ENCODE peak calls at places on chromosomes 4 and X, in four cellular contexts. One of them, this sample, is unnamed.

GRCh38 chrX:2264179-2265030 is 236.4 kb downstream of the DHRSX start:
- DNase-seq in fibroblast of lung: no peak
- DNase-seq in AG04450: no peak
- DNase-seq in thyroid gland: no peak
- DNase-seq in this sample: no peak

GRCh38 chr4:8185280-8185679 is 13.8 kb upstream of the SH3TC1 start:
- DNase-seq in fibroblast of lung: peak; percentile 51
- DNase-seq in AG04450: no peak
- DNase-seq in thyroid gland: no peak
- DNase-seq in this sample: peak; percentile 94

GRCh38 chrX:146278381-146278780 is 460.8 kb downstream of the SLITRK2 start:
- DNase-seq in fibroblast of lung: no peak
- DNase-seq in AG04450: no peak
- DNase-seq in thyroid gland: no peak
- DNase-seq in this sample: no peak

GRCh38 chr4:106481801-106482200 is 113.2 kb upstream of the GIMD1 start:
- DNase-seq in fibroblast of lung: no peak
- DNase-seq in AG04450: no peak
- DNase-seq in thyroid gland: no peak
- DNase-seq in this sample: no peak

GRCh38 chr4:156820931-156821330 is 150.7 kb downstream of the PDGFC start:
- DNase-seq in fibroblast of lung: peak; percentile 61
- DNase-seq in AG04450: no peak
- DNase-seq in thyroid gland: no peak
- DNase-seq in this sample: peak; percentile 44

GRCh38 chr4:32661229-32661628 is 1941.1 kb downstream of the PCDH7 start:
- DNase-seq in fibroblast of lung: peak; percentile 12
- DNase-seq in AG04450: no peak
- DNase-seq in thyroid gland: no peak
- DNase-seq in this sample: no peak

GRCh38 chrX:23742174-23742692 is 843 bp downstream of the ACOT9 start:
- DNase-seq in fibroblast of lung: peak; percentile 82
- DNase-seq in AG04450: no peak
- DNase-seq in thyroid gland: peak; percentile 50
- DNase-seq in this sample: peak; percentile 80

GRCh38 chrX:75784689-75785491 is at the start of gene MAGEE2:
- DNase-seq in fibroblast of lung: no peak
- DNase-seq in AG04450: no peak
- DNase-seq in thyroid gland: peak; percentile 5
- DNase-seq in this sample: no peak

GRCh38 chr4:183636488-183636887 is 22.5 kb downstream of the RWDD4 start:
- DNase-seq in fibroblast of lung: no peak
- DNase-seq in AG04450: no peak
- DNase-seq in thyroid gland: no peak
- DNase-seq in this sample: no peak
- TF ChIP-seq CTCF in fibroblast of lung: no peak
- TF ChIP-seq CTCF in AG04450: no peak
- TF ChIP-seq CTCF in thyroid gland: no peak
- TF ChIP-seq CTCF in this sample: no peak

GRCh38 chr4:19455850-19456602 is 795.7 kb upstream of the SLIT2 start:
- DNase-seq in fibroblast of lung: no peak
- DNase-seq in AG04450: no peak
- DNase-seq in thyroid gland: peak; percentile 2
- DNase-seq in this sample: no peak
- TF ChIP-seq CTCF in fibroblast of lung: no peak
- TF ChIP-seq CTCF in AG04450: no peak
- TF ChIP-seq CTCF in thyroid gland: no peak
- TF ChIP-seq CTCF in this sample: no peak

GRCh38 chrX:83416273-83416672 is 91.8 kb upstream of the POU3F4 start:
- DNase-seq in fibroblast of lung: no peak
- DNase-seq in AG04450: no peak
- DNase-seq in thyroid gland: no peak
- DNase-seq in this sample: no peak
- TF ChIP-seq CTCF in fibroblast of lung: no peak
- TF ChIP-seq CTCF in AG04450: no peak
- TF ChIP-seq CTCF in thyroid gland: no peak
- TF ChIP-seq CTCF in this sample: no peak

GRCh38 chr4:77576351-77576750 is 29.3 kb upstream of the CXCL13 start:
- DNase-seq in fibroblast of lung: no peak
- DNase-seq in AG04450: no peak
- DNase-seq in thyroid gland: no peak
- DNase-seq in this sample: no peak

GRCh38 chr4:77579406-77580076 is 26.1 kb upstream of the CXCL13 start:
- DNase-seq in fibroblast of lung: peak; percentile 77
- DNase-seq in AG04450: peak; percentile 18
- DNase-seq in thyroid gland: no peak
- DNase-seq in this sample: peak; percentile 89

GRCh38 chr4:77581724-77582123 is 23.9 kb upstream of the CXCL13 start:
- DNase-seq in fibroblast of lung: peak; percentile 24
- DNase-seq in AG04450: no peak
- DNase-seq in thyroid gland: no peak
- DNase-seq in this sample: no peak

GRCh38 chr4:77582151-77582550 is 23.5 kb upstream of the CXCL13 start:
- DNase-seq in fibroblast of lung: no peak
- DNase-seq in AG04450: no peak
- DNase-seq in thyroid gland: no peak
- DNase-seq in this sample: no peak

DNA sequence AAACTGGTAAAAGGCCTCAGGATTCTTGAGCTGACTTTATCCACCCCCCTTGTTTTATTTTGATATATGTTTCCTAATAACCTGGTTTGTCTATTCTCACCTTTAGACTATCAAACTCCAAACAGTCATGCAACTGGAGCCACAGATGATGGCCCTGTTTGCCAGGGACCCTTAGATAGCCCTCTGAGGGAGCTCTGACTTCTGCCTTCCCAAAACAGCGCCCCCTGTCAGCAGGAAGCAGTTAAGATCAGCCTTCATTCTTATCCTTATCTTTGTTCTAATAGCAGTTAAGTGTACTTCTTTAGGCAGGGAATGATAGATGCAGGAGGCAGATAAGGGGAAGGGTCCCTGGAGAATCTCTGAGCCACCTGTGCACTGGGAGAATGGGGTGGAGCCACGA is 27.5 kb upstream of the CXCL13 start:
- DNase-seq in fibroblast of lung: no peak
- DNase-seq in AG04450: no peak
- DNase-seq in thyroid gland: no peak
- DNase-seq in this sample: no peak
- TF ChIP-seq CTCF in fibroblast of lung: no peak
- TF ChIP-seq CTCF in AG04450: no peak
- TF ChIP-seq CTCF in thyroid gland: no peak
- TF ChIP-seq CTCF in this sample: no peak

This sample was measured in AG10803.